ENCODE peak calls at places on chromosome 2, in four cellular contexts. U is ascending aorta, K is HepG2, B is pancreas. F is an unnamed sample.

GRCh38 chr2:159906315-159906714 is 108.3 kb upstream of the CD302 start:
- DNase-seq in K (peak; percentile 82), U (no peak), B (no peak), F (peak; percentile 77)

GRCh38 chr2:31247671-31248070 is 13.7 kb downstream of the EHD3 start:
- DNase-seq in K (no peak), B (no peak), U (no peak), F (no peak)

GRCh38 chr2:192236136-192236535 is 41.4 kb upstream of the TMEFF2 start:
- DNase-seq in B (no peak), K (no peak), U (no peak), F (no peak)

GRCh38 chr2:6864938-6865345 is 765 bp downstream of the CMPK2 start:
- DNase-seq in U (no peak), K (no peak), B (no peak), F (peak; percentile 19)

GRCh38 chr2:229713371-229714079 is 830 bp downstream of the DNER start:
- DNase-seq in U (no peak), B (peak; percentile 76), K (no peak), F (no peak)

GRCh38 chr2:146916914-146917313 is 927.9 kb upstream of the ACVR2A start:
- DNase-seq in B (no peak), U (no peak), K (no peak), F (no peak)

GRCh38 chr2:217992061-217992460 is 10.7 kb downstream of the TNS1 start:
- DNase-seq in U (no peak), K (no peak), B (peak; percentile 45), F (no peak)

GRCh38 chr2:217792611-217793527 is 209.9 kb downstream of the TNS1 start:
- DNase-seq in U (no peak), B (no peak), K (peak; percentile 64), F (no peak)

GRCh38 chr2:236776695-236777251 is 207.1 kb downstream of the ACKR3 start:
- DNase-seq in U (peak; percentile 30), B (no peak), K (no peak), F (no peak)

GRCh38 chr2:120661551-120661950 is 74.1 kb upstream of the GLI2 start:
- DNase-seq in K (no peak), U (no peak), B (no peak), F (no peak)

GRCh38 chr2:120815292-120815691 is 79.6 kb downstream of the GLI2 start:
- DNase-seq in B (no peak), K (no peak), U (no peak), F (no peak)

GRCh38 chr2:85248741-85249524 is 78.9 kb downstream of the TGOLN2 start:
- DNase-seq in K (no peak), B (no peak), U (no peak), F (no peak)

GRCh38 chr2:59701271-59701994 is 852.0 kb downstream of the BCL11A start:
- DNase-seq in B (no peak), K (no peak), U (no peak), F (no peak)

GRCh38 chr2:27572998-27573429 is 9.8 kb upstream of the ZNF512 start:
- DNase-seq in B (no peak), K (no peak), U (no peak), F (no peak)
- H3K4me3 ChIP-seq in B (no peak overlapping the region), K (no peak overlapping the region), U (no peak overlapping the region), F (no peak overlapping the region)

GRCh38 chr2:20575414-20575813 is 75.5 kb downstream of the HS1BP3 start:
- DNase-seq in K (no peak), U (no peak), B (no peak), F (no peak)

GRCh38 chr2:20574930-20575329 is 76.0 kb downstream of the HS1BP3 start:
- DNase-seq in U (no peak), K (no peak), B (no peak), F (no peak)

GRCh38 chr2:20571644-20572215 is 79.2 kb downstream of the HS1BP3 start:
- DNase-seq in K (no peak), B (no peak), U (no peak), F (no peak)

GRCh38 chr2:20574423-20574911 is 76.4 kb downstream of the HS1BP3 start:
- DNase-seq in U (no peak), B (no peak), K (no peak), F (no peak)

DNA sequence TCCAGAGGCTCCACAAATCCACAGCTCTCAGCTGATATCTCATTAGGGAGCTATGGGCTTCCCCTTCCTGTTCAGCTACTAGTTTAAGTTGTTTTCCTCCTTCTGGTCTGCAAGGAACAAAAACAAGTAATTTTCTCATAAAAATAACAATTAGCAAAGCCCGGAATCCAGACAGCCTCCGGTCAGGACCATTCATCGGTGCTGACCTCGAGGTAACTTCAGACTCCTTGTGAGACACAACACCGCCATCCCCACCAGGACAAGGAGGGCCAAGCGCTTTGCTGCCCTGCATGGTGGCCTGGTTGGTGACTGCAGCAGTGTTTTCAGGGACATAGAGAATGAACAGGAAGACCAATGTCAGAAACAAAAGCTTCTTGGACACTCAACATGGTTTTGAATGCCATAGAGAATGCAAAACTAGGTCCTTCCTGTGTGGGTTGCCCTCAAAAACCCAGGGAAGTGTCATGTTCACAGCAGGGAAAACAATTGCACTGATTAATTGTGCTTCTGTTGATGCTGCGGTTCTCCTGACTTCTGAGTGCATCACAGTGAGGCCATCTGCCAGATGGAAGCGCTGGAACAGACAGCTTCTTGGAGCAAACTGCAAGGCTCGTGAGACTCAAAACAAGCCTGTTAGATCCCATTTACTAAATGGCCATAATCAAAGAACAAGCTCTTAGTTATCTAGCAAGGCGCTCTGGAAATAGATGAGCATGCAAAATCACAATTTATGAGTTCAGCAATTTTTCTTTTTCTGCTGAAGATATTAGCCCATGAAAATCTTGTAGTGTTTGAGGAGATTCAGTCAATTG is 77.1 kb downstream of the HS1BP3 start:
- DNase-seq in U (no peak), B (no peak), K (no peak), F (no peak)
- H3K4me1 ChIP-seq in U (peaks cover 6% of the 10 kb centered on the region), B (no peaks in the 10 kb centered on the region), K (peaks cover 98% of the 10 kb centered on the region), F (no peaks in the 10 kb centered on the region)

GRCh38 chr2:101762451-101763171 is 65.1 kb downstream of the MAP4K4 start:
- DNase-seq in U (no peak), B (no peak), K (no peak), F (no peak)

GRCh38 chr2:101766871-101767739 is 69.6 kb downstream of the MAP4K4 start:
- DNase-seq in K (peak; percentile 97), U (no peak), B (no peak), F (no peak)

GRCh38 chr2:101768480-101769077 is 71.1 kb downstream of the MAP4K4 start:
- DNase-seq in B (no peak), K (no peak), U (no peak), F (no peak)

GRCh38 chr2:101763496-101764333 is 66.2 kb downstream of the MAP4K4 start:
- DNase-seq in B (no peak), K (peak; percentile 96), U (no peak), F (no peak)

GRCh38 chr2:101766337-101766736 is 68.8 kb downstream of the MAP4K4 start:
- DNase-seq in B (no peak), U (no peak), K (no peak), F (no peak)
- H3K27ac ChIP-seq in B (no peak overlapping the region), U (peak overlapping the region; percentile 62), K (peak overlapping the region; percentile 60), F (peak overlapping the region; percentile 50)

GRCh38 chr2:45651415-45652089 is at the start of gene PRKCE:
- DNase-seq in B (peak; percentile 84), U (peak; percentile 22), K (no peak), F (peak; percentile 62)

GRCh38 chr2:45653584-45653983 is 2.1 kb downstream of the PRKCE start:
- DNase-seq in U (no peak), K (no peak), B (no peak), F (no peak)

GRCh38 chr2:45652090-45653050 is 895 bp downstream of the PRKCE start:
- DNase-seq in U (peak; percentile 15), B (peak; percentile 74), K (no peak), F (peak; percentile 66)

GRCh38 chr2:45654250-45654649 is 2.8 kb downstream of the PRKCE start:
- DNase-seq in U (no peak), K (no peak), B (no peak), F (no peak)

DNA sequence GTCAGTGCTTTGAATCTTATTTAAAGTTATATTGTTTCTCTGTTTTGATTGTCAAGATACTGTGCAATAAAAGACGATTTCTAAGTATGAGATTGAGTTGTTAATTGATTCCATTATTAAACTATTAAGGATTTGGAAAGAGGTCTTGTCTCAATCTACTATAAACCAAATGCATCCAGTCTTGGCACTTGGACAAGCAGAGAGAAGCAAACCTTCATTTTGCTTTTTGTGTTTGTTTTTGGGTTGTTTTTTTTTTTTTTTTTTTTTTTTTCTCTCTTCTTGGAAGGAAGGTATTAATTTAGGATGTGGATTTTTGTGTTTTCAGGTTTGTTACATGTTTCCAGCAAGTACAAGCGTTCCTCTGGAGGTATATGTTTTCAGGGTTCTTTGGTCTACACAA is 1.6 kb downstream of the PRKCE start:
- DNase-seq in B (no peak), K (no peak), U (no peak), F (no peak)
- H3K4me3 ChIP-seq in B (no peak overlapping the region), K (no peak overlapping the region), U (peak overlapping the region; percentile 79), F (no peak overlapping the region)

F was measured in Peyer's patch.